ENCODE peak calls at places on chromosomes 13 and 19, in nine cellular contexts. T is activated T-helper 1 cell treated with Interleukin-2 at 50 U/mL for 16 hours; X is activated naive CD8-positive, alpha-beta T cell treated with anti-CD3 and anti-CD28 coated beads, Interleukin-2, amount 50 U/mL, for 16 hours; I is amygdala; S is ovary; A is cardiac fibroblast; E is activated CD4-positive, alpha-beta T cell treated with anti-CD3 and anti-CD28 coated beads, Interleukin-2, amount 50 U/mL, for 1 hour; K is stimulated activated CD8-positive, alpha-beta memory T cell treated with anti-CD3 and anti-CD28 coated beads, Interleukin-4, amount 100 ng/mL, for 1 hour; P is uterus. C is an unnamed sample.

GRCh38 chr13:43316997-43317396 is 293.6 kb downstream of the DNAJC15 start:
- DNase-seq in S (peak), A (peak), K (no peak), P (peak), X (no peak), T (no peak), E (no peak), I (peak), C (no peak)

GRCh38 chr19:3482507-3483225 is 575 bp downstream of the SMIM44 start:
- DNase-seq in P (no peak), A (no peak), S (no peak), T (no peak), I (no peak), X (no peak), K (no peak), E (no peak), C (no peak)

GRCh38 chr19:5480427-5480836 is 25.2 kb downstream of the ZNRF4 start:
- DNase-seq in S (no peak), X (peak), E (peak), A (peak), K (peak), I (no peak), T (no peak), P (no peak), C (no peak)

GRCh38 chr19:2411709-2412108 is 15.7 kb downstream of the TIMM13 start:
- DNase-seq in E (no peak), X (no peak), I (no peak), K (no peak), S (no peak), A (no peak), P (no peak), T (no peak), C (no peak)

GRCh38 chr13:113907637-113908617 is 44.1 kb upstream of the GAS6 start:
- DNase-seq in A (peak), X (no peak), T (no peak), S (no peak), I (no peak), P (peak), K (no peak), E (no peak), C (no peak)

GRCh38 chr13:35917252-35917941 is 213.8 kb downstream of the DCLK1 start:
- DNase-seq in S (no peak), X (no peak), A (no peak), I (no peak), E (no peak), T (no peak), K (no peak), P (no peak), C (no peak)

GRCh38 chr13:94312511-94313191 is 166.8 kb downstream of the DCT start:
- DNase-seq in K (no peak), T (no peak), X (no peak), S (no peak), I (no peak), A (no peak), P (no peak), E (no peak), C (no peak)

GRCh38 chr13:48776396-48776795 is 122.7 kb downstream of the CYSLTR2 start:
- DNase-seq in P (no peak), A (peak), X (no peak), K (no peak), T (no peak), I (no peak), E (no peak), S (no peak), C (no peak)

GRCh38 chr19:58498316-58499020 is 13.3 kb downstream of the SLC27A5 start:
- DNase-seq in K (no peak), T (no peak), A (no peak), P (peak), X (no peak), E (no peak), S (peak), I (peak), C (no peak)

GRCh38 chr19:22945560-22945959 is 57.4 kb downstream of the ZNF728 start:
- DNase-seq in A (peak), I (no peak), P (no peak), E (no peak), T (no peak), K (no peak), S (no peak), X (no peak), C (no peak)

GRCh38 chr19:19342086-19343015 is 21.7 kb downstream of the MAU2 start:
- DNase-seq in S (no peak), A (peak), P (peak), I (peak), T (no peak), E (no peak), K (no peak), X (no peak), C (no peak)

GRCh38 chr19:10471909-10472308 is 31.2 kb downstream of the KEAP1 start:
- DNase-seq in E (no peak), X (no peak), T (no peak), S (no peak), A (peak), K (no peak), I (no peak), P (no peak), C (no peak)

GRCh38 chr13:89862011-89862690 is 1485.3 kb upstream of the MIR17HG start:
- DNase-seq in T (no peak), A (no peak), I (no peak), P (no peak), K (no peak), S (no peak), X (no peak), E (no peak), C (no peak)

GRCh38 chr19:33376931-33377557 is 3.5 kb downstream of the CEBPG start:
- DNase-seq in P (no peak), T (no peak), I (no peak), A (no peak), X (no peak), E (no peak), S (no peak), K (no peak), C (no peak)

GRCh38 chr19:53192771-53193533 is at the start of gene ZNF665:
- DNase-seq in I (peak), S (peak), E (peak), K (peak), T (peak), A (peak), P (peak), X (peak), C (peak)

GRCh38 chr19:52229524-52229923 is 39.7 kb downstream of the PPP2R1A start:
- DNase-seq in P (no peak), K (no peak), I (no peak), S (no peak), A (no peak), T (no peak), E (no peak), X (no peak), C (no peak)

GRCh38 chr13:48194392-48194754 is 38.6 kb upstream of the ITM2B start:
- DNase-seq in E (no peak), K (no peak), S (no peak), P (no peak), T (no peak), X (no peak), A (peak), I (no peak), C (no peak)

GRCh38 chr13:50635504-50635903 is 208.0 kb downstream of the DLEU7 start:
- DNase-seq in E (no peak), A (peak), K (no peak), X (no peak), I (peak), T (no peak), S (peak), P (peak), C (no peak)

GRCh38 chr13:24022568-24022967 is 125.3 kb upstream of the C1QTNF9B start:
- DNase-seq in X (no peak), T (no peak), A (no peak), I (no peak), P (no peak), K (no peak), S (no peak), E (no peak), C (no peak)

GRCh38 chr19:39970674-39971379 is at the start of gene PSMC4:
- DNase-seq in P (peak), A (peak), I (peak), S (peak), K (peak), X (peak), T (peak), E (peak), C (peak)

GRCh38 chr19:1467512-1468273 is 11.3 kb downstream of the C19orf25 start:
- DNase-seq in A (no peak), T (no peak), I (no peak), S (no peak), P (no peak), X (no peak), K (no peak), E (no peak), C (no peak)

GRCh38 chr13:83499286-83499685 is 383.0 kb downstream of the SLITRK1 start:
- DNase-seq in I (no peak), X (no peak), T (no peak), P (no peak), E (no peak), S (no peak), K (no peak), A (peak), C (no peak)

GRCh38 chr19:9917322-9917721 is 19.0 kb downstream of the OLFM2 start:
- DNase-seq in T (no peak), P (peak), E (no peak), I (peak), A (peak), X (no peak), S (no peak), K (no peak), C (no peak)

GRCh38 chr19:42601811-42602443 is 7.2 kb upstream of the CEACAM8 start:
- DNase-seq in P (no peak), A (peak), X (no peak), S (no peak), T (no peak), K (no peak), I (no peak), E (peak), C (no peak)

GRCh38 chr19:13089139-13089856 is 13.4 kb downstream of the LYL1 start:
- DNase-seq in K (no peak), X (no peak), P (no peak), S (no peak), I (no peak), T (no peak), A (no peak), E (peak), C (no peak)

GRCh38 chr13:113187263-113187669 is 21.2 kb downstream of the PCID2 start:
- DNase-seq in A (peak), P (peak), X (peak), E (peak), T (no peak), S (peak), K (no peak), I (peak), C (no peak)

GRCh38 chr19:39824143-39825092 is 9.5 kb downstream of the DYRK1B start:
- DNase-seq in I (peak), T (peak), E (peak), K (peak), A (peak), S (peak), X (peak), P (peak), C (peak)

GRCh38 chr19:13401388-13401787 is 104.9 kb downstream of the CACNA1A start:
- DNase-seq in P (no peak), E (no peak), X (no peak), I (no peak), K (no peak), A (peak), T (no peak), S (no peak), C (no peak)

GRCh38 chr19:16293133-16294085 is 31.2 kb upstream of the KLF2 start:
- DNase-seq in E (no peak), P (peak), K (no peak), X (no peak), I (no peak), S (peak), T (no peak), A (peak), C (no peak)

GRCh38 chr13:42720116-42720857 is 61.1 kb upstream of the FAM216B start:
- DNase-seq in S (peak), K (no peak), A (peak), X (no peak), T (no peak), P (peak), I (no peak), E (no peak), C (no peak)

GRCh38 chr13:101916108-101916757 is 463.8 kb downstream of the ITGBL1 start:
- DNase-seq in X (no peak), P (no peak), S (no peak), A (peak), E (no peak), T (no peak), I (peak), K (no peak), C (no peak)

GRCh38 chr19:17671906-17672305 is 16.2 kb downstream of the UNC13A start:
- DNase-seq in E (no peak), A (peak), X (no peak), K (no peak), S (no peak), P (no peak), T (no peak), I (no peak), C (no peak)

GRCh38 chr13:48304132-48304876 is 753 bp downstream of the RB1 start:
- DNase-seq in E (no peak), P (no peak), T (no peak), I (no peak), A (peak), X (no peak), S (peak), K (no peak), C (no peak)

GRCh38 chr13:59665184-59665583 is 498.5 kb downstream of the DIAPH3 start:
- DNase-seq in A (no peak), X (no peak), S (no peak), E (no peak), P (no peak), T (no peak), I (no peak), K (no peak), C (no peak)

GRCh38 chr19:6381030-6381750 is 5.5 kb upstream of the PSPN start:
- DNase-seq in A (no peak), S (no peak), I (no peak), X (no peak), T (no peak), E (no peak), P (no peak), K (no peak), C (no peak)

GRCh38 chr13:77136902-77137420 is 110.0 kb upstream of the FBXL3 start:
- DNase-seq in S (no peak), A (peak), X (no peak), I (no peak), P (no peak), E (no peak), K (no peak), T (no peak), C (no peak)

GRCh38 chr19:28388988-28389387 is 824.0 kb downstream of the UQCRFS1 start:
- DNase-seq in P (no peak), A (no peak), T (no peak), S (no peak), E (no peak), I (no peak), X (no peak), K (no peak), C (no peak)

GRCh38 chr19:17294051-17294891 is 9.0 kb downstream of the ABHD8 start:
- DNase-seq in S (no peak), E (peak), I (no peak), A (peak), X (peak), K (no peak), T (no peak), P (no peak), C (peak)

GRCh38 chr13:102203718-102204117 is 198.1 kb downstream of the FGF14 start:
- DNase-seq in S (no peak), E (no peak), I (no peak), T (no peak), K (no peak), P (no peak), A (no peak), X (no peak), C (no peak)

C was measured in effector memory CD4-positive, alpha-beta T cell.